ENCODE peak calls at places on chromosomes 12 and 14, in five cellular contexts. One of them, this sample, is unnamed.

GRCh38 chr14:97887690-97888089 is 1090.5 kb downstream of the VRK1 start:
- DNase-seq in foreskin fibroblast: no peak
- DNase-seq in CD8-positive, alpha-beta memory T cell: no peak
- DNase-seq in sigmoid colon: no peak
- DNase-seq in cardiac fibroblast: no peak
- DNase-seq in this sample: no peak

GRCh38 chr14:105478624-105479305 is 4.1 kb downstream of the CRIP2 start:
- DNase-seq in sigmoid colon: no peak
- DNase-seq in foreskin fibroblast: no peak
- DNase-seq in CD8-positive, alpha-beta memory T cell: no peak
- DNase-seq in cardiac fibroblast: no peak
- DNase-seq in this sample: peak

GRCh38 chr14:69312608-69313007 is 52.6 kb downstream of the GALNT16 start:
- DNase-seq in sigmoid colon: peak
- DNase-seq in cardiac fibroblast: no peak
- DNase-seq in foreskin fibroblast: no peak
- DNase-seq in CD8-positive, alpha-beta memory T cell: no peak
- DNase-seq in this sample: no peak

GRCh38 chr12:38144601-38145436 is 171.8 kb upstream of the ALG10B start:
- DNase-seq in cardiac fibroblast: no peak
- DNase-seq in foreskin fibroblast: no peak
- DNase-seq in CD8-positive, alpha-beta memory T cell: no peak
- DNase-seq in sigmoid colon: no peak
- DNase-seq in this sample: no peak

GRCh38 chr12:39619316-39619659 is 315 bp downstream of the ABCD2 start:
- DNase-seq in foreskin fibroblast: no peak
- DNase-seq in cardiac fibroblast: no peak
- DNase-seq in sigmoid colon: no peak
- DNase-seq in CD8-positive, alpha-beta memory T cell: peak
- DNase-seq in this sample: no peak

GRCh38 chr12:114826233-114826632 is 142.3 kb upstream of the TBX3 start:
- DNase-seq in CD8-positive, alpha-beta memory T cell: no peak
- DNase-seq in sigmoid colon: no peak
- DNase-seq in foreskin fibroblast: no peak
- DNase-seq in cardiac fibroblast: no peak
- DNase-seq in this sample: no peak

GRCh38 chr14:95480109-95480886 is 36.2 kb downstream of the SYNE3 start:
- DNase-seq in CD8-positive, alpha-beta memory T cell: peak
- DNase-seq in cardiac fibroblast: peak
- DNase-seq in sigmoid colon: peak
- DNase-seq in foreskin fibroblast: peak
- DNase-seq in this sample: no peak

GRCh38 chr12:87596134-87596533 is 433.1 kb downstream of the C12orf50 start:
- DNase-seq in cardiac fibroblast: no peak
- DNase-seq in CD8-positive, alpha-beta memory T cell: no peak
- DNase-seq in sigmoid colon: no peak
- DNase-seq in foreskin fibroblast: no peak
- DNase-seq in this sample: no peak

GRCh38 chr12:28742791-28743190 is 406.3 kb upstream of the FAR2 start:
- DNase-seq in foreskin fibroblast: peak
- DNase-seq in sigmoid colon: no peak
- DNase-seq in cardiac fibroblast: no peak
- DNase-seq in CD8-positive, alpha-beta memory T cell: no peak
- DNase-seq in this sample: no peak

GRCh38 chr14:104361101-104361591 is 218.4 kb upstream of the C14orf180 start:
- DNase-seq in cardiac fibroblast: no peak
- DNase-seq in CD8-positive, alpha-beta memory T cell: no peak
- DNase-seq in sigmoid colon: peak
- DNase-seq in foreskin fibroblast: no peak
- DNase-seq in this sample: peak

GRCh38 chr12:51270067-51270846 is at the start of gene SMAGP:
- DNase-seq in CD8-positive, alpha-beta memory T cell: peak
- DNase-seq in foreskin fibroblast: peak
- DNase-seq in sigmoid colon: peak
- DNase-seq in cardiac fibroblast: peak
- DNase-seq in this sample: peak

GRCh38 chr12:62930546-62931425 is 4.2 kb downstream of the PPM1H start:
- DNase-seq in cardiac fibroblast: no peak
- DNase-seq in CD8-positive, alpha-beta memory T cell: no peak
- DNase-seq in sigmoid colon: no peak
- DNase-seq in foreskin fibroblast: no peak
- DNase-seq in this sample: no peak

GRCh38 chr12:85955127-85955526 is 81.0 kb downstream of the NTS start:
- DNase-seq in foreskin fibroblast: no peak
- DNase-seq in cardiac fibroblast: peak
- DNase-seq in CD8-positive, alpha-beta memory T cell: no peak
- DNase-seq in sigmoid colon: no peak
- DNase-seq in this sample: no peak

GRCh38 chr12:24724765-24725307 is 224.1 kb downstream of the BCAT1 start:
- DNase-seq in sigmoid colon: no peak
- DNase-seq in CD8-positive, alpha-beta memory T cell: no peak
- DNase-seq in foreskin fibroblast: no peak
- DNase-seq in cardiac fibroblast: no peak
- DNase-seq in this sample: no peak

GRCh38 chr12:128449146-128449894 is 182.3 kb downstream of the TMEM132C start:
- DNase-seq in sigmoid colon: no peak
- DNase-seq in foreskin fibroblast: no peak
- DNase-seq in cardiac fibroblast: peak
- DNase-seq in CD8-positive, alpha-beta memory T cell: no peak
- DNase-seq in this sample: no peak

GRCh38 chr12:116996058-116996457 is 85.3 kb downstream of the FBXW8 start:
- DNase-seq in cardiac fibroblast: peak
- DNase-seq in CD8-positive, alpha-beta memory T cell: no peak
- DNase-seq in foreskin fibroblast: no peak
- DNase-seq in sigmoid colon: no peak
- DNase-seq in this sample: no peak

GRCh38 chr12:97464241-97465011 is 1.8 kb downstream of the RMST start:
- DNase-seq in sigmoid colon: no peak
- DNase-seq in foreskin fibroblast: no peak
- DNase-seq in CD8-positive, alpha-beta memory T cell: no peak
- DNase-seq in cardiac fibroblast: no peak
- DNase-seq in this sample: no peak

GRCh38 chr12:104682790-104683279 is 226.1 kb downstream of the CHST11 start:
- DNase-seq in cardiac fibroblast: no peak
- DNase-seq in CD8-positive, alpha-beta memory T cell: peak
- DNase-seq in sigmoid colon: no peak
- DNase-seq in foreskin fibroblast: no peak
- DNase-seq in this sample: no peak
- H3K4me3 ChIP-seq in cardiac fibroblast: no peak
- H3K4me3 ChIP-seq in CD8-positive, alpha-beta memory T cell: peak
- H3K4me3 ChIP-seq in sigmoid colon: no peak
- H3K4me3 ChIP-seq in foreskin fibroblast: no peak
- H3K4me3 ChIP-seq in this sample: no peak

GRCh38 chr14:77495354-77495753 is 3.3 kb downstream of the ISM2 start:
- DNase-seq in foreskin fibroblast: no peak
- DNase-seq in CD8-positive, alpha-beta memory T cell: no peak
- DNase-seq in cardiac fibroblast: peak
- DNase-seq in sigmoid colon: peak
- DNase-seq in this sample: no peak
- H3K4me3 ChIP-seq in foreskin fibroblast: no peak
- H3K4me3 ChIP-seq in CD8-positive, alpha-beta memory T cell: no peak
- H3K4me3 ChIP-seq in cardiac fibroblast: no peak
- H3K4me3 ChIP-seq in sigmoid colon: no peak
- H3K4me3 ChIP-seq in this sample: no peak

GRCh38 chr12:124629117-124629516 is 61.7 kb upstream of the NCOR2 start:
- DNase-seq in CD8-positive, alpha-beta memory T cell: no peak
- DNase-seq in cardiac fibroblast: no peak
- DNase-seq in sigmoid colon: no peak
- DNase-seq in foreskin fibroblast: no peak
- DNase-seq in this sample: no peak
- H3K4me3 ChIP-seq in CD8-positive, alpha-beta memory T cell: no peak
- H3K4me3 ChIP-seq in cardiac fibroblast: no peak
- H3K4me3 ChIP-seq in sigmoid colon: no peak
- H3K4me3 ChIP-seq in foreskin fibroblast: no peak
- H3K4me3 ChIP-seq in this sample: no peak

DNA sequence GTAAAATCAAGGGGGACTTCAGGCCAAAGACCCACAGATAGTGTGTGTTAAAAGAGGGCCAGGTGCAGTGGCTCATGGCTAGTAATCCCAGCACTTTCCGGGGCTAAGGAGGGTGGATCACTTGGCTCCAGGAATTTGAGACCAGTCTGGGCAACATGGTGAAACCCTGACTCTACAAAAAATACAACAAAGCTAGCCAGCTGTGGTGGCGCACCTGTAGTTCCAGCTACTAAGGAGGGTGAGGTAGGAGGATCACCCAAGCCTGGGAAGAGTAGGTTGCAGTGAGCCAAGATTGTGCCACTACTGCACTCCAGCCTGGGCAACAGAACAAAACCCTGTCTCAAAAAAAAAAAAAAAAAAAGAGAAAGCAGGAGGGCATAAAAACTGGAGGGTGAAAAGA is 8.5 kb downstream of the VCPKMT start:
- DNase-seq in cardiac fibroblast: no peak
- DNase-seq in foreskin fibroblast: no peak
- DNase-seq in sigmoid colon: no peak
- DNase-seq in CD8-positive, alpha-beta memory T cell: no peak
- DNase-seq in this sample: no peak
- H3K4me3 ChIP-seq in cardiac fibroblast: no peak
- H3K4me3 ChIP-seq in foreskin fibroblast: no peak
- H3K4me3 ChIP-seq in sigmoid colon: no peak
- H3K4me3 ChIP-seq in CD8-positive, alpha-beta memory T cell: no peak
- H3K4me3 ChIP-seq in this sample: no peak

GRCh38 chr12:121663610-121663929 is 5.9 kb downstream of the MORN3 start:
- DNase-seq in foreskin fibroblast: no peak
- DNase-seq in cardiac fibroblast: no peak
- DNase-seq in sigmoid colon: no peak
- DNase-seq in CD8-positive, alpha-beta memory T cell: no peak
- DNase-seq in this sample: no peak
- H3K4me3 ChIP-seq in foreskin fibroblast: no peak
- H3K4me3 ChIP-seq in cardiac fibroblast: no peak
- H3K4me3 ChIP-seq in sigmoid colon: no peak
- H3K4me3 ChIP-seq in CD8-positive, alpha-beta memory T cell: peak
- H3K4me3 ChIP-seq in this sample: no peak

DNA sequence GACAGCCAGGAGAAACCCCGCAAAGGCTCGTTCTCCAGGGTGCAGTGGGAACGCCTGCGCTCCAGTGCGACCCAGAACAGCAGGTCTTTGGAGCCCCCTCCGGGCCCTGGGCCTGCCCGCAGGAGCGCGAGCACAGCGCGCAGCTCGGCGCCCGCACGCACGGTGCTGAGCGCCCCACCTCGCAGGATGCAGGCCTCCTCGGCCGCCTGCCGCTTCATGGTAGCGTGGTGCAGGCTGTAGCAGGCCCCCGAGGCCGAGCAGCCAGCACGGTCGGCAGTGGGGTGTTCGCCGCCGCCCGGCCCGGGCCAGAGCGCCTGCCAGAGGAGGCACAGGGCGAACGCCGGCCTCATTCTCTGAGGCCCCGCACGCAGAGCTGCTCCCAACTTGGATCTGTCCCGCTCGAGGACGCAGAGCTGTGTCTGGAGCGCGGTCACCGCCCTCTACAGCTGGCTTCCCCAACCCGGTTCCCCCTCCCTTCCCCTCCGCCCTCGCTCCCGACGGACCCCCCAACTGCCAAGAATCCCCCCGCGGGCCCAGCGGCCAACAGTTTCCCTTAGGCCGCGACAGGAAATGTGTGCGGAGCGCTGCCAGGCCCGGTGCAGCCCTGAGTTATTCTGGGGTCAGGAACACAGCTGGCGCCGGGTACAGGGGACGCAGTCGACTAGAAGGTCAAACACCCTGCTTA is at the start of gene CLEC14A:
- DNase-seq in cardiac fibroblast: no peak
- DNase-seq in sigmoid colon: no peak
- DNase-seq in CD8-positive, alpha-beta memory T cell: no peak
- DNase-seq in foreskin fibroblast: no peak
- DNase-seq in this sample: peak
- H3K4me3 ChIP-seq in cardiac fibroblast: peak
- H3K4me3 ChIP-seq in sigmoid colon: peak
- H3K4me3 ChIP-seq in CD8-positive, alpha-beta memory T cell: no peak
- H3K4me3 ChIP-seq in foreskin fibroblast: peak
- H3K4me3 ChIP-seq in this sample: peak

DNA sequence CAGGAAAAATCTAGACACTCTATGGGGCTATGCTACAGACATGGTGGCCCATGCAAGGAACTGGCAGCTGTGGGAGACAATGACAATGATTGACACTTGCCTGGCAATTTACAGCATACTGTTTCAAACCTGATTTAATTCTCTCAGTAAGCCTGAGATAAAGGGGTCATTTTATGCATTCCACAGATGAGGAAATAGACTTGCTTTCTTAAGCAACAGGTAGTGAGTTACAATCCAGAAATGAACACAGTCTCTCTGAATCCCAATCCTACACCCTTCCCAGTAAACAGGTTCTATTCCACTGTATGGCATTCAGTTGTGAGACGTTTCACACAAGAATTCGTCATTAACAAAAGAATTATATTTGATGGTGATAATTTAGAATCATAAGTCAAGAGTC is 15.5 kb upstream of the PCNX1 start:
- DNase-seq in CD8-positive, alpha-beta memory T cell: no peak
- DNase-seq in cardiac fibroblast: no peak
- DNase-seq in foreskin fibroblast: no peak
- DNase-seq in sigmoid colon: no peak
- DNase-seq in this sample: no peak
- H3K4me3 ChIP-seq in CD8-positive, alpha-beta memory T cell: no peak
- H3K4me3 ChIP-seq in cardiac fibroblast: no peak
- H3K4me3 ChIP-seq in foreskin fibroblast: no peak
- H3K4me3 ChIP-seq in sigmoid colon: no peak
- H3K4me3 ChIP-seq in this sample: no peak

GRCh38 chr12:76450690-76451089 is 102.5 kb upstream of the BBS10 start:
- DNase-seq in sigmoid colon: no peak
- DNase-seq in cardiac fibroblast: peak
- DNase-seq in foreskin fibroblast: peak
- DNase-seq in CD8-positive, alpha-beta memory T cell: no peak
- DNase-seq in this sample: no peak

GRCh38 chr12:76451528-76451927 is 103.3 kb upstream of the BBS10 start:
- DNase-seq in foreskin fibroblast: no peak
- DNase-seq in cardiac fibroblast: no peak
- DNase-seq in sigmoid colon: no peak
- DNase-seq in CD8-positive, alpha-beta memory T cell: no peak
- DNase-seq in this sample: no peak

GRCh38 chr12:76446090-76446489 is 97.9 kb upstream of the BBS10 start:
- DNase-seq in cardiac fibroblast: no peak
- DNase-seq in foreskin fibroblast: no peak
- DNase-seq in CD8-positive, alpha-beta memory T cell: no peak
- DNase-seq in sigmoid colon: no peak
- DNase-seq in this sample: no peak

GRCh38 chr12:76449572-76449971 is 101.4 kb upstream of the BBS10 start:
- DNase-seq in CD8-positive, alpha-beta memory T cell: no peak
- DNase-seq in foreskin fibroblast: peak
- DNase-seq in cardiac fibroblast: peak
- DNase-seq in sigmoid colon: no peak
- DNase-seq in this sample: no peak

DNA sequence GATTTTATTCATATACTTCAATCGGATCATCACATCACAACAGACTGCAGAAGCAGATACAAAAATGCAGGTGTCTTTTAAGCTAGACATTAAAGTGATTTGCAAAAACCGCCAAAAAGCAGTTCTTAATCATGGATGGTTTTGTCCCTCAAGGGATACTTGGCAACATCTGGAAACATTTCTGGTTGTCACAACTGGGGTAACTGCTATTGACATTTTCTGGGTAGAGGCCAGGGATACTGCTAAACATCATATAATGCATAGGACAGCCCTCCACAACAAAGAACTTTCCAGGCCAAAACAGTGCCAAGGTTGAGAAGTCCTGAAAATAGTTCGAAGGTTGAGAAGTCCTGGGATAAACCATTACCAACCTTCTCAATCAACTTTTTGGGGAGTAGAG is 101.8 kb upstream of the BBS10 start:
- DNase-seq in sigmoid colon: no peak
- DNase-seq in foreskin fibroblast: no peak
- DNase-seq in cardiac fibroblast: no peak
- DNase-seq in CD8-positive, alpha-beta memory T cell: no peak
- DNase-seq in this sample: no peak
- H3K4me3 ChIP-seq in sigmoid colon: no peak
- H3K4me3 ChIP-seq in foreskin fibroblast: no peak
- H3K4me3 ChIP-seq in cardiac fibroblast: no peak
- H3K4me3 ChIP-seq in CD8-positive, alpha-beta memory T cell: no peak
- H3K4me3 ChIP-seq in this sample: no peak